ENCODE peak calls at places on chromosome 6, in four cellular contexts. G, I, N and T are unnamed samples.

GRCh38 chr6:157273756-157274088 is 49.6 kb downstream of the TMEM242 start:
- DNase-seq in N (peak), I (peak), G (no peak), T (peak)

GRCh38 chr6:142235247-142235646 is 66.6 kb upstream of the ADGRG6 start:
- DNase-seq in I (no peak), G (no peak), N (peak), T (no peak)

GRCh38 chr6:55960344-55960743 is 85.0 kb upstream of the BMP5 start:
- DNase-seq in G (no peak), I (no peak), N (no peak), T (no peak)

GRCh38 chr6:41698350-41698781 is 37.0 kb downstream of the TFEB start:
- DNase-seq in I (no peak), N (no peak), G (no peak), T (no peak)

GRCh38 chr6:37695857-37696219 is 1.8 kb downstream of the MDGA1 start:
- DNase-seq in I (no peak), N (no peak), G (no peak), T (no peak)

GRCh38 chr6:135096403-135097130 is 41.9 kb upstream of the HBS1L start:
- DNase-seq in I (no peak), N (no peak), G (no peak), T (no peak)

GRCh38 chr6:148758492-148758891 is 11.7 kb downstream of the UST start:
- DNase-seq in I (no peak), N (no peak), G (peak), T (no peak)

GRCh38 chr6:85483041-85483700 is 33.3 kb downstream of the NT5E start:
- DNase-seq in N (peak), I (peak), G (no peak), T (peak)

GRCh38 chr6:11076540-11076939 is 17.1 kb upstream of the SMIM13 start:
- DNase-seq in I (no peak), N (no peak), G (no peak), T (no peak)

GRCh38 chr6:104686550-104687155 is 173.1 kb downstream of the HACE1 start:
- DNase-seq in G (no peak), I (no peak), N (no peak), T (no peak)

GRCh38 chr6:151014404-151015150 is 149.1 kb downstream of the MTHFD1L start:
- DNase-seq in G (no peak), I (peak), N (peak), T (peak)

GRCh38 chr6:35473849-35474128 is 5.6 kb downstream of the RPL10A start:
- DNase-seq in N (no peak), I (no peak), G (no peak), T (no peak)

GRCh38 chr6:150280703-150281102 is 88.1 kb upstream of the IYD start:
- DNase-seq in I (no peak), G (no peak), N (no peak), T (no peak)

GRCh38 chr6:106608080-106608668 is 21.1 kb downstream of the RTN4IP1 start:
- DNase-seq in I (peak), G (peak), N (peak), T (no peak)

DNA sequence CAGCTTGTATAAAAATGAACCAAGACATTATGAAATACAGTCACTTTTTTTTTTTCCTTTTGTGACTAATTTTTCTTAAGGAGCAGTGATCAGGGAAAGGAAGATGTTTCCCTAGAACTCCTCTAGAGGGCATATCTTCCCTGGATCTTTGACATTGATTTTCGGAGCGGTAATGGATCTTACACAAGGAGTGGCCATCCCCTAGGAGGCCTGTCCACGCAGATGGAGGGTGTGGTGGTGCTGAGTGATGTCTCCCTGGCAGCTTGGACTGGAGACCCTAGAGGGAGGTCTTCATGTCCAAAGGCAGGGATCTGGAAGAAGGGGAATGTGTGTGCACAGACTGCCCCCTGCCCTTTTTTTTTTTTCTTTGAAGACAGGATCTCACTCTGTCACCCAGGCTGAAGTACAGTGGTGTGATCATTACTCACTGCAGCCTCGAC is 7.0 kb upstream of the KIFC1 start:
- DNase-seq in I (peak), N (no peak), G (no peak), T (no peak)
- TF ChIP-seq SP1 in I (no peak), N (no peak), G (no peak), T (no peak)

GRCh38 chr6:101994521-101994920 is 601.0 kb downstream of the GRIK2 start:
- DNase-seq in N (no peak), G (no peak), I (no peak), T (no peak)
- TF ChIP-seq ESRRA in N (no peak), G (no peak), I (no peak), T (no peak)

GRCh38 chr6:80388515-80388914 is 282.0 kb downstream of the BCKDHB start:
- DNase-seq in N (no peak), G (no peak), I (no peak), T (no peak)
- TF ChIP-seq NR2C2 in N (no peak), G (no peak), I (no peak), T (no peak)

DNA sequence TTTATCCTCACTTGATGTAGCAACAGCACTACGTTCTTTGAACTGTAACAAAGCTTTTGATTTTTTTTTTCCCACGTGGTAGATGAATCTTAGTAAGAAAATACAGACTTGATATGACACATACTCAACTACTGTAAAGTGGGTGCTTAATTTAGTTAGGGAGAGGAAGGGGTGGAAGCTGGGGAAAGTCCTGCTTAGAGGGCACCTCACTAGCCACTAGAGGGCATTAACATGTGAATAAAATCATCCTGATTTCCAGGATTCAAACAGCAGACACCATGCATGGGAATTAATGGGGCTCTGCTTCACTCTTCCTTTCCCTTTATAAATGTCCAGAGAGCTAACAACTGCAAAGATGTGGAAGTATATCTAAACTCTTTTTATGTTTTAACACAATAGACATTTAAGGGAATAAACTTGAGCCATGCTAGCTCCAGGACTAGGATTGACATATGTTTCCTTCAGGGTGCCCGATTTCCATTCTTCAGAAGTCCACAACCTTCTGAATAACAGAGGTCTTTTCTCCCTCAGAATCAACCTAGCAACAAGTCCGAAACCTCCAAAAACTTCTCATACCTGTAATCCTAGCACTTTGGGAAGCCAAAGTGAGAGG is 250.1 kb downstream of the ATXN1 start:
- DNase-seq in G (no peak), N (peak), I (peak), T (no peak)
- TF ChIP-seq SP1 in G (no peak), N (no peak), I (no peak), T (no peak)

GRCh38 chr6:84033523-84034451 is at the start of gene MRAP2:
- DNase-seq in N (no peak), I (peak), G (no peak), T (peak)
- TF ChIP-seq ESRRA in N (no peak), I (no peak), G (no peak), T (no peak)